ENCODE peak calls at places on chromosomes 1 and 21, in nine cellular contexts. R is upper lobe of left lung, A is upper lobe of right lung, Y is uterus, J is heart left ventricle, K is OCI-LY7, U is GM23338, X is IMR-90, Z is stomach. F is an unnamed sample.

GRCh38 chr1:235906436-235906835 is 39.7 kb upstream of the LYST start:
- DNase-seq in X (no peak), J (no peak), A (no peak), R (no peak), Y (no peak), K (no peak), U (no peak), Z (no peak), F (no peak)

GRCh38 chr1:180567664-180568063 is 8.9 kb downstream of the OVAAL start:
- DNase-seq in Y (no peak), A (no peak), K (no peak), R (no peak), X (no peak), J (no peak), Z (no peak), U (no peak), F (no peak)

GRCh38 chr1:90359994-90360393 is 357.1 kb downstream of the BARHL2 start:
- DNase-seq in X (no peak), A (no peak), K (no peak), U (no peak), J (no peak), R (no peak), Y (no peak), Z (no peak), F (no peak)

GRCh38 chr1:30186586-30186985 is 536.8 kb downstream of the MATN1 start:
- DNase-seq in Z (no peak), X (no peak), A (no peak), K (no peak), Y (no peak), U (no peak), J (no peak), R (no peak), F (no peak)

GRCh38 chr1:26471498-26472329 is 526 bp upstream of the HMGN2 start:
- DNase-seq in Z (peak), X (peak), U (peak), J (peak), Y (peak), K (no peak), R (peak), A (peak), F (peak)

GRCh38 chr1:41920658-41921057 is 1.9 kb upstream of the HIVEP3 start:
- DNase-seq in U (no peak), X (peak), R (no peak), Y (no peak), A (no peak), K (no peak), Z (no peak), J (no peak), F (no peak)

GRCh38 chr1:61687901-61688300 is 37.0 kb downstream of the TM2D1 start:
- DNase-seq in K (no peak), R (no peak), X (peak), J (no peak), U (no peak), A (no peak), Y (no peak), Z (no peak), F (no peak)

GRCh38 chr1:93665015-93665414 is 16.6 kb downstream of the BCAR3 start:
- DNase-seq in Z (no peak), K (no peak), U (no peak), Y (no peak), R (no peak), J (no peak), A (no peak), X (no peak), F (no peak)

GRCh38 chr21:35336534-35336933 is 287.4 kb upstream of the RUNX1 start:
- DNase-seq in J (no peak), K (no peak), X (no peak), Y (no peak), A (no peak), R (no peak), U (no peak), Z (no peak), F (no peak)

GRCh38 chr1:147545133-147545532 is 3.8 kb downstream of the BCL9 start:
- DNase-seq in A (peak), K (peak), Y (peak), J (no peak), R (no peak), X (peak), Z (peak), U (peak), F (no peak)

GRCh38 chr1:27616441-27616840 is 12.5 kb upstream of the AHDC1 start:
- DNase-seq in Y (no peak), K (no peak), A (no peak), X (no peak), R (no peak), Z (no peak), U (peak), J (peak), F (no peak)
- TF ChIP-seq CTCF in Y (no peak), K (peak), A (peak), X (peak), R (no peak), Z (no peak), U (peak), J (no peak), F (no peak)

GRCh38 chr1:68210027-68210426 is 22.3 kb downstream of the WLS start:
- DNase-seq in J (no peak), X (no peak), K (no peak), A (no peak), Z (no peak), R (no peak), Y (no peak), U (no peak), F (no peak)

GRCh38 chr1:68207129-68207689 is 25.1 kb downstream of the WLS start:
- DNase-seq in Y (no peak), K (no peak), Z (no peak), J (no peak), X (peak), R (no peak), A (no peak), U (no peak), F (no peak)

GRCh38 chr1:68211781-68212180 is 20.5 kb downstream of the WLS start:
- DNase-seq in X (no peak), R (no peak), U (no peak), A (no peak), Y (no peak), Z (no peak), K (no peak), J (no peak), F (no peak)

GRCh38 chr1:68213843-68214242 is 18.5 kb downstream of the WLS start:
- DNase-seq in X (peak), A (no peak), Z (peak), U (no peak), K (no peak), Y (peak), J (peak), R (no peak), F (peak)

GRCh38 chr1:68210829-68211228 is 21.5 kb downstream of the WLS start:
- DNase-seq in J (no peak), R (no peak), A (no peak), Z (no peak), K (no peak), U (no peak), Y (no peak), X (no peak), F (no peak)
- H3K27ac ChIP-seq in J (no peak), R (no peak), A (no peak), Z (no peak), K (no peak), U (no peak), Y (no peak), X (no peak), F (no peak)

GRCh38 chr1:1306661-1307260 is 969 bp downstream of the ACAP3 start:
- DNase-seq in Z (no peak), Y (no peak), R (peak), X (no peak), A (no peak), U (no peak), J (no peak), K (no peak), F (no peak)

GRCh38 chr1:1303736-1304135 is 4.0 kb downstream of the ACAP3 start:
- DNase-seq in Z (no peak), J (no peak), K (no peak), R (peak), U (no peak), A (no peak), Y (no peak), X (no peak), F (no peak)

GRCh38 chr1:1306070-1306660 is 1.6 kb downstream of the ACAP3 start:
- DNase-seq in K (peak), J (no peak), Y (no peak), Z (no peak), X (peak), R (peak), A (no peak), U (peak), F (no peak)

GRCh38 chr1:1304331-1305299 is 3.1 kb downstream of the ACAP3 start:
- DNase-seq in Z (peak), J (peak), U (peak), X (peak), R (peak), Y (peak), K (no peak), A (no peak), F (peak)

GRCh38 chr1:1305300-1306069 is 2.2 kb downstream of the ACAP3 start:
- DNase-seq in Y (peak), R (peak), K (peak), A (no peak), J (peak), Z (peak), X (peak), U (no peak), F (no peak)
- H3K4me3 ChIP-seq in Y (peak), R (peak), K (peak), A (peak), J (peak), Z (peak), X (peak), U (peak), F (peak)

GRCh38 chr1:227923353-227924167 is 24.2 kb downstream of the WNT9A start:
- DNase-seq in X (no peak), U (no peak), Z (no peak), Y (no peak), J (peak), A (no peak), K (no peak), R (no peak), F (no peak)
- TF ChIP-seq CTCF in X (no peak), U (no peak), Z (no peak), Y (no peak), J (no peak), A (no peak), K (no peak), R (no peak), F (no peak)

GRCh38 chr1:118987431-118988185 is 535 bp downstream of the TBX15 start:
- DNase-seq in A (no peak), Y (no peak), X (no peak), K (no peak), Z (no peak), J (no peak), U (peak), R (peak), F (no peak)

GRCh38 chr1:118990513-118991131 is 2.5 kb upstream of the TBX15 start:
- DNase-seq in J (no peak), U (no peak), K (no peak), Z (no peak), A (no peak), Y (no peak), X (no peak), R (no peak), F (no peak)

GRCh38 chr1:118989878-118990378 is 1.8 kb upstream of the TBX15 start:
- DNase-seq in R (peak), K (no peak), A (no peak), U (peak), X (no peak), Y (no peak), Z (no peak), J (no peak), F (no peak)

GRCh38 chr1:118988186-118989005 is at the start of gene TBX15:
- DNase-seq in Y (no peak), K (no peak), J (no peak), R (peak), Z (no peak), X (no peak), A (no peak), U (peak), F (no peak)

GRCh38 chr1:118989006-118989736 is 1.0 kb upstream of the TBX15 start:
- DNase-seq in K (no peak), Y (no peak), J (no peak), U (peak), R (no peak), Z (no peak), A (no peak), X (no peak), F (no peak)
- H3K27ac ChIP-seq in K (no peak), Y (no peak), J (no peak), U (no peak), R (no peak), Z (no peak), A (no peak), X (no peak), F (no peak)

DNA sequence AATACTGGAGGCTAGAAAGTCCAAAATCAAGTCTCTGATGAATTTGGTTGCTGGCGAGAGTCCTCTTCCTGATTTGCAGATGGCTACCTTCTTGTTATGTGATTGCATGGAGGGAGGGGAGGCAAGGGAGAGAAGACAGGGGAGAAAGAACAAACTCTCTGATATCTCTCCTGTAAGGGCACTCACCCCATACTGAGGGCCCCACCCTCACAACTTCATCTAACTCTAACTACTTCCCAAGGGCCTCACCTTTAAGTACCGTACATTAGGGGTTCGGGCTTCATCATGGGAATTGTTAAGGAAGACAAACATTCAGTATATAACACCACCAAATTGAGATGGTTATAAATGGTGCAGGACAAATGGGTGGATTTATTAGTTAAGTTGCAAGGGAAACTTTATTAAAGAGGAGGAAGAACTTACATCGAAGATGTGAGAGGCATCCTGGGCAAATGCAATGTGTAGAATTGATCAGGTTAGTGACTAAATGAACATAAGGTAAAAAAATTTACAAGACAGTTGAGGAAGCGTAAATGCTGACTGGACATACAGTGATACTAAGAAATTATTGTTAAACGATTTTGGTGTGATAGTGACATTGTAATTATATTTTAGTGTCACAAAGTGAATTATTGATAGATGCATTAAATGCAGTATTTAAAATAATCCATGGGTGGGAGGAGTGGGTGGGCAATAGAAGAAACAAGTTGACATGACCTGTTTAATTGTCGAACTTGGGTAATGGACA is 10.6 kb downstream of the OR2B11 start:
- DNase-seq in U (no peak), Y (no peak), Z (no peak), R (no peak), X (no peak), J (no peak), A (no peak), K (no peak), F (no peak)
- H3K4me3 ChIP-seq in U (peak), Y (peak), Z (peak), R (peak), X (no peak), J (peak), A (peak), K (no peak), F (peak)

GRCh38 chr1:107648071-107648470 is 316.9 kb downstream of the VAV3 start:
- DNase-seq in J (no peak), R (no peak), A (no peak), K (no peak), X (peak), U (no peak), Y (no peak), Z (no peak), F (no peak)
- TF ChIP-seq CTCF in J (no peak), R (no peak), A (no peak), K (no peak), X (no peak), U (no peak), Y (no peak), Z (no peak), F (no peak)

GRCh38 chr21:45074048-45074817 is at the start of gene ADARB1:
- DNase-seq in K (peak), A (peak), Z (peak), U (peak), Y (peak), X (peak), J (peak), R (peak), F (no peak)

GRCh38 chr21:45074818-45075605 is 632 bp downstream of the ADARB1 start:
- DNase-seq in J (no peak), A (peak), K (no peak), Y (no peak), U (peak), X (no peak), R (peak), Z (peak), F (no peak)

GRCh38 chr21:45072963-45073300 is 1.4 kb upstream of the ADARB1 start:
- DNase-seq in J (no peak), Z (no peak), X (no peak), Y (no peak), A (no peak), U (peak), K (no peak), R (peak), F (no peak)

GRCh38 chr21:45072166-45072962 is 2.0 kb upstream of the ADARB1 start:
- DNase-seq in J (no peak), Y (no peak), Z (no peak), X (no peak), K (no peak), R (no peak), A (no peak), U (no peak), F (no peak)

DNA sequence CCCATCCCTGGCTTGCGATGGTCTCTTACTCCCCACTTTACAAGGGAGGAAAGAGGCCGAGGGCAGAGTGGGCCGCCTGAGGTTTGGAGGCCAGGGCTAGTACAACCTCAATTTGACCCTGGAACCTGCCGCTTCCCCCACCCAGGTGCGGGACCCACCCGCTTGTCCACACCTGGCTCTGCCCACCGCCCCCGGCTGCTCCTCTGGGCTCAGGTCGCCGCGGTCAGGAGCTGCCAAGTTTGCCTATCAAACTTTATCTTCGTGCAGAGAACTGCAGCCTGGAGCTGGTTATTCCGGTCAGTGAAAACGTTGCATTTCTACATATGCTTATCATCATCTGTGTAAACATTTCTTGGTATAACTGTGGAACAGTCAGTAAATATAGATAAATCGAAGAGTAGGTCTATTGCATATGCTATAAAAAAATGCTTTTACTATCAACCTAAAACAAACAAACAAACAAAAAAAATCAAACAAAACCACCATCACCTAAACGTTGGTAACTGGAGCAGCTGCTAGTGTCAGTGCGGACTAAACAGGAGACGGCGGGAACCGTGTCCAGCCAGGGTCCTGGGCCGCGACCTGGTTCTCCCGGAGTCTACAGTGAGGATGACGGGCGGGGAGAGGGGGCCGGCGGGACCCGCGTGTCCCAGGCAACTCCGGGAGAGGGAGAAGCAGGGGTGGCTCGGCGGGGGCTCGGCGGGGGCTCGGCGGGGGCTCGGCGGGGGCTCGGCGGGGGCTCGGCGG is 906 bp upstream of the ADARB1 start:
- DNase-seq in X (peak), K (peak), U (peak), R (no peak), J (no peak), Z (peak), Y (no peak), A (peak), F (peak)
- H3K27ac ChIP-seq in X (peak), K (no peak), U (no peak), R (peak), J (peak), Z (peak), Y (peak), A (peak), F (peak)